ENCODE peak calls at places on chromosomes 6 and 20, in seven cellular contexts. E is colonic mucosa; W is adipocyte; J is CD8-positive, alpha-beta memory T cell; L is GM23248; A is tibial artery; R is GM23338. H is an unnamed sample. For H3K36me3, the result is how much of the 10 kb centered on the place peaks cover.

GRCh38 chr6:148339766-148340165 is 2.9 kb upstream of the SASH1 start:
- DNase-seq in R (no peak), J (no peak), L (no peak), A (no peak), W (no peak), E (no peak), H (no peak)

GRCh38 chr20:5848711-5849505 is 98.7 kb downstream of the SHLD1 start:
- DNase-seq in J (no peak), R (no peak), A (no peak), L (peak), E (no peak), W (no peak), H (peak)

GRCh38 chr6:106334646-106335448 is 9.3 kb upstream of the ATG5 start:
- DNase-seq in A (no peak), W (peak), L (peak), J (peak), E (peak), R (peak), H (peak)

GRCh38 chr6:126199482-126199881 is 140.4 kb upstream of the CENPW start:
- DNase-seq in E (no peak), R (no peak), W (no peak), L (no peak), J (no peak), A (no peak), H (no peak)

GRCh38 chr6:83065511-83066192 is at the start of gene UBE3D:
- DNase-seq in L (peak), A (peak), E (peak), J (peak), R (peak), W (peak), H (peak)

GRCh38 chr6:143059616-143060353 is 904 bp upstream of the AIG1 start:
- DNase-seq in L (peak), J (peak), W (peak), R (peak), E (peak), A (no peak), H (peak)

GRCh38 chr6:54072708-54073313 is 38.4 kb upstream of the MLIP start:
- DNase-seq in L (no peak), E (no peak), A (no peak), R (no peak), J (no peak), W (no peak), H (no peak)

GRCh38 chr6:80183019-80183418 is 76.5 kb downstream of the BCKDHB start:
- DNase-seq in W (no peak), A (no peak), E (no peak), J (no peak), R (no peak), L (no peak), H (no peak)

GRCh38 chr20:60255866-60256265 is 297.6 kb downstream of the CDH26 start:
- DNase-seq in J (no peak), A (no peak), W (no peak), R (no peak), L (peak), E (no peak), H (no peak)

GRCh38 chr6:48177786-48178185 is 66.8 kb upstream of the PTCHD4 start:
- DNase-seq in E (no peak), W (no peak), R (no peak), J (no peak), L (no peak), A (no peak), H (peak)

GRCh38 chr6:14499309-14499708 is 381.7 kb downstream of the CD83 start:
- DNase-seq in L (no peak), R (no peak), A (no peak), J (no peak), W (no peak), E (no peak), H (no peak)

GRCh38 chr20:53099851-53100250 is 127.7 kb downstream of the TSHZ2 start:
- DNase-seq in A (no peak), E (no peak), R (no peak), W (no peak), L (peak), J (no peak), H (no peak)

GRCh38 chr6:33820243-33820642 is 16.4 kb upstream of the MLN start:
- DNase-seq in R (no peak), J (no peak), E (no peak), L (peak), A (no peak), W (no peak), H (no peak)

GRCh38 chr6:14502551-14502950 is 385.0 kb downstream of the CD83 start:
- DNase-seq in J (no peak), R (no peak), W (no peak), E (no peak), A (no peak), L (no peak), H (peak)

GRCh38 chr6:146389740-146390139 is 153.9 kb upstream of the RAB32 start:
- DNase-seq in A (no peak), J (no peak), R (no peak), E (no peak), L (no peak), W (no peak), H (no peak)

GRCh38 chr20:4153251-4153650 is 137.9 kb upstream of the RNF24 start:
- DNase-seq in R (no peak), L (peak), W (no peak), J (no peak), E (peak), A (no peak), H (peak)

GRCh38 chr6:116217069-116217468 is 36.8 kb downstream of the TSPYL4 start:
- DNase-seq in E (no peak), L (peak), W (peak), J (peak), A (no peak), R (peak), H (peak)

GRCh38 chr20:63955281-63955845 is 853 bp downstream of the UCKL1 start:
- DNase-seq in E (no peak), J (peak), L (peak), W (peak), A (no peak), R (peak), H (peak)

GRCh38 chr20:37359836-37360235 is 13.9 kb downstream of the SRC start:
- DNase-seq in A (no peak), W (no peak), R (no peak), J (no peak), L (no peak), E (no peak), H (no peak)

GRCh38 chr20:47058236-47058635 is 163.6 kb downstream of the EYA2 start:
- DNase-seq in J (no peak), W (no peak), R (no peak), A (no peak), L (no peak), E (no peak), H (no peak)

GRCh38 chr6:49607391-49607982 is 29.2 kb downstream of the RHAG start:
- DNase-seq in E (no peak), R (peak), L (no peak), A (no peak), W (no peak), J (no peak), H (peak)

GRCh38 chr20:59403261-59403961 is 103.0 kb downstream of the EDN3 start:
- DNase-seq in R (peak), W (peak), A (no peak), E (peak), J (peak), L (peak), H (peak)

GRCh38 chr20:25269833-25270170 is 21.9 kb downstream of the PYGB start:
- DNase-seq in R (no peak), L (no peak), A (no peak), E (no peak), J (no peak), W (no peak), H (no peak)

GRCh38 chr6:110853754-110854477 is 20.7 kb upstream of the AMD1 start:
- DNase-seq in W (no peak), A (no peak), E (no peak), J (no peak), R (no peak), L (no peak), H (no peak)

GRCh38 chr6:163496205-163496604 is 81.7 kb downstream of the QKI start:
- DNase-seq in E (no peak), L (no peak), W (no peak), R (no peak), A (no peak), J (no peak), H (no peak)

GRCh38 chr6:44415424-44415823 is 27.9 kb downstream of the CDC5L start:
- DNase-seq in J (no peak), R (peak), W (no peak), E (peak), A (no peak), L (no peak), H (peak)

GRCh38 chr6:32932132-32932868 is 8.5 kb downstream of the HLA-DMB start:
- DNase-seq in R (no peak), L (peak), W (peak), E (no peak), A (no peak), J (no peak), H (peak)

GRCh38 chr6:166008441-166009369 is 158.9 kb downstream of the TBXT start:
- DNase-seq in J (no peak), E (no peak), W (no peak), R (peak), A (no peak), L (peak), H (no peak)

GRCh38 chr6:143940011-143940597 is 68.0 kb downstream of the PLAGL1 start:
- DNase-seq in L (peak), R (peak), W (peak), E (peak), J (peak), A (no peak), H (peak)

GRCh38 chr6:87291879-87292278 is 30.5 kb upstream of the SMIM8 start:
- DNase-seq in W (no peak), L (no peak), R (no peak), E (no peak), A (no peak), J (no peak), H (peak)

GRCh38 chr6:162442675-162443074 is 284.9 kb downstream of the PRKN start:
- DNase-seq in J (no peak), L (no peak), A (no peak), W (no peak), R (peak), E (no peak), H (no peak)

GRCh38 chr6:27541212-27541931 is 68.5 kb upstream of the ZNF184 start:
- DNase-seq in R (peak), L (no peak), W (no peak), E (no peak), J (no peak), A (no peak), H (peak)

DNA sequence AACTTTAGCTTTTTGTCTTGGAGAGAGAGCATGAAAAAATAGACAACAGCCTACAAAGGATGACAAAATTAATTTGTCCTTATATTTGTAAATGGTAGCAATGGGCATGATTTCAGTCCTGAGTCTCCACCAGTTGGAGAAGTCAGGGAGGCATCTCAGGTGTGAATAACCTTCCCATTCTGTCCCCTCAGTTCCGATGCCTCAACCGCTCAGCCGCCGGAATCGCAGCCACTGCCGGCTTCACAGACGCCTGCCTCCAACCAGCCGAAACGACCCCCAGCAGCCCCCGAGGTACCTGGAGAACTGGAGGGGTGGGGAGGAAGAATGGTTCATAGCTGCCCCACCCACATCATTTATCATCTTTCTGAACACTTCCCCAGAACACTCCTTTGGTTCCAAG is 3.6 kb downstream of the PRRC2A start:
- DNase-seq in W (no peak), R (no peak), E (no peak), A (no peak), L (no peak), J (no peak), H (no peak)
- H3K36me3 ChIP-seq in W (half or more), R (half or more), E (under half), A (half or more), L (half or more), J (half or more), H (half or more)

GRCh38 chr20:49282584-49283171 is 4.8 kb upstream of the ZNFX1 start:
- DNase-seq in E (no peak), A (no peak), J (no peak), R (peak), L (peak), W (no peak), H (no peak)
- H3K36me3 ChIP-seq in E (half or more), A (half or more), J (half or more), R (half or more), L (half or more), W (half or more), H (half or more)

GRCh38 chr6:75291744-75292143 is 7.2 kb upstream of the TMEM30A start:
- DNase-seq in R (no peak), A (no peak), E (no peak), J (no peak), W (no peak), L (no peak), H (no peak)
- H3K36me3 ChIP-seq in R (under half), A (under half), E (under half), J (under half), W (under half), L (under half), H (under half)

GRCh38 chr6:132464538-132465256 is 48.2 kb downstream of the STX7 start:
- DNase-seq in E (no peak), L (peak), W (no peak), R (no peak), J (no peak), A (no peak), H (peak)

GRCh38 chr6:132456700-132457143 is 55.4 kb upstream of the MOXD1 start:
- DNase-seq in R (no peak), J (no peak), A (no peak), E (peak), W (no peak), L (peak), H (no peak)

GRCh38 chr6:132458887-132459604 is 53.9 kb downstream of the STX7 start:
- DNase-seq in A (no peak), E (no peak), W (no peak), L (no peak), R (no peak), J (no peak), H (no peak)

GRCh38 chr6:132461958-132462357 is 51.0 kb downstream of the STX7 start:
- DNase-seq in E (no peak), L (no peak), A (no peak), J (no peak), R (no peak), W (no peak), H (peak)

DNA sequence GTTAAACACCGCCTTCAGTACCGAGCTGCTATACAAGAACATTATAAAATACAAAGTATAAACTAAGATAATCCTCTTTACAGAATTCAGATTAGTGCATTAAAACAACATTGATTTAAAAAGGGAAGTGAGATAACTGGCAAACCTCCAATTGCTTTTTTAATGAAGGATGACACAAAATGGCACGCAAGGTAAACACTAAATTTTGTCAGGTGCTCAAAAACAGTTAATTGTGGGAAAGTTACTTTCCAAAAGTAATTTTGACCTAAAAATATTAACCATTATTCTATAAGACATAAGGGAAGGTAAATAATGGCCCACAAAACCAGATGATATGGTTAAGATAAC is 53.3 kb downstream of the STX7 start:
- DNase-seq in E (no peak), W (no peak), J (no peak), L (no peak), R (no peak), A (no peak), H (no peak)
- H3K36me3 ChIP-seq in E (under half), W (half or more), J (under half), L (half or more), R (under half), A (half or more), H (under half)

GRCh38 chr6:74834967-74835366 is 370.9 kb downstream of the COL12A1 start:
- DNase-seq in E (no peak), A (no peak), L (peak), W (peak), R (no peak), J (no peak), H (no peak)
- H3K36me3 ChIP-seq in E (under half), A (under half), L (under half), W (under half), R (under half), J (under half), H (under half)

GRCh38 chr6:169666441-169666840 is 35.4 kb downstream of the WDR27 start:
- DNase-seq in W (no peak), E (no peak), J (no peak), L (no peak), R (no peak), A (no peak), H (no peak)

GRCh38 chr6:169665289-169665688 is 36.5 kb downstream of the WDR27 start:
- DNase-seq in L (no peak), E (no peak), R (no peak), W (no peak), J (no peak), A (no peak), H (no peak)

GRCh38 chr6:169663468-169663867 is 38.4 kb downstream of the WDR27 start:
- DNase-seq in J (no peak), E (no peak), L (no peak), W (no peak), A (no peak), R (no peak), H (no peak)

GRCh38 chr6:169661357-169661756 is 40.5 kb downstream of the WDR27 start:
- DNase-seq in L (no peak), J (no peak), W (no peak), A (no peak), R (no peak), E (no peak), H (no peak)

DNA sequence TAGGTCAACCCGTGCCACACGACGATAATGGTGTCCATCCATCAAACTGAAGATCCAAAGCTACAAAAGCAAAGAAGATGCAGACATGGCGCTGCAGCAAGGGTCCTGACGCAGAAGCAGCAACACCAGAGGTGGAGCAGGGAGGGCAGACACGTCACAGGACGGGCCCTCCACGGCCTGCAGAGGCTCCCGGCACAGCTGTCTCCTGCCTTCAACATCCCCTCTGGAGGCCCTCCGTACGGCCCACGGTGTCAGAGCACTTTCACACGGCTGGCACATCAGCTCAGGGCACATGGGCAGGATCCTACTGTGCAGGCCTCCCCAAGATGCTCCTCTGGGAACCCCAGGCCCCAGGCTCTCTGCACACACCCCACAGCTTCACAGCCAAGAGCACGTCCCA is 37.6 kb downstream of the WDR27 start:
- DNase-seq in A (no peak), W (no peak), L (no peak), E (no peak), J (no peak), R (no peak), H (no peak)
- H3K36me3 ChIP-seq in A (half or more), W (under half), L (under half), E (under half), J (under half), R (under half), H (under half)

GRCh38 chr20:8039048-8039447 is 19.5 kb upstream of the TMX4 start:
- DNase-seq in W (no peak), L (no peak), A (no peak), R (peak), J (no peak), E (no peak), H (no peak)
- H3K36me3 ChIP-seq in W (under half), L (under half), A (under half), R (under half), J (under half), E (under half), H (under half)

DNA sequence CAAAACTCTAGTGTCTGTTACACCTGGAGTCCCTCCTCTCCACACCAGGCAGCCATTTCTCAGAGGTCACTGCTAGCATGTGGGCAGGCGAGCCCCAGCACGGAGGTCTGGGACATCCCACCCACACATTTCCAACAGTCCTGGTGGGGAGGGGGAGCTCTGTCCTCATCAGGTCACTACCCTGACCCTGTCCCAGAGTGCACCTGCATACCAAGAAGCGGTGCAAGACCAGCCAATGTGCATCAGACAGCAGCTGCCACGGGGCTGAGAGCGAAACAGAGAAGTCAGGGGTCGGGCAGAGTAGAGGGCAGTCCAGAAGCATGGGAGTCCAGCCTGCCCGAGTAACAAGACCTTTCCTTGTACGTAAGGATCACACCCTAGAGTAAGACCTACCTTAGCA is 71.1 kb downstream of the TAF4 start:
- DNase-seq in W (no peak), E (no peak), R (no peak), J (no peak), L (no peak), A (no peak), H (no peak)
- H3K36me3 ChIP-seq in W (half or more), E (under half), R (under half), J (under half), L (under half), A (half or more), H (half or more)